ENCODE peak calls at places on chromosomes 3 and 15, in ten cellular contexts. One of them, this sample, is unnamed. For H3K9me3, the result is how much of the 10 kb centered on the place peaks cover.

GRCh38 chr15:68584704-68585573 is 6.1 kb downstream of the CORO2B start:
- DNase-seq in right cardiac atrium: no peak
- DNase-seq in lower lobe of right lung: no peak
- DNase-seq in transverse colon: no peak
- DNase-seq in tibial nerve: no peak
- DNase-seq in NT2/D1: no peak
- DNase-seq in left lung: no peak
- DNase-seq in endodermal cell: no peak
- DNase-seq in heart right ventricle: no peak
- DNase-seq in AG04450: no peak
- DNase-seq in this sample: no peak

GRCh38 chr15:82943176-82943575 is 9.3 kb downstream of the HOMER2 start:
- DNase-seq in right cardiac atrium: no peak
- DNase-seq in lower lobe of right lung: no peak
- DNase-seq in transverse colon: no peak
- DNase-seq in tibial nerve: no peak
- DNase-seq in NT2/D1: no peak
- DNase-seq in left lung: no peak
- DNase-seq in endodermal cell: no peak
- DNase-seq in heart right ventricle: no peak
- DNase-seq in AG04450: no peak
- DNase-seq in this sample: no peak

GRCh38 chr3:120072867-120073525 is 21.3 kb downstream of the GSK3B start:
- DNase-seq in right cardiac atrium: no peak
- DNase-seq in lower lobe of right lung: no peak
- DNase-seq in transverse colon: peak
- DNase-seq in tibial nerve: no peak
- DNase-seq in NT2/D1: no peak
- DNase-seq in left lung: no peak
- DNase-seq in endodermal cell: no peak
- DNase-seq in heart right ventricle: no peak
- DNase-seq in AG04450: no peak
- DNase-seq in this sample: no peak

GRCh38 chr3:38645601-38646000 is 3.9 kb downstream of the SCN5A start:
- DNase-seq in right cardiac atrium: no peak
- DNase-seq in lower lobe of right lung: no peak
- DNase-seq in transverse colon: no peak
- DNase-seq in tibial nerve: no peak
- DNase-seq in NT2/D1: no peak
- DNase-seq in left lung: no peak
- DNase-seq in endodermal cell: peak
- DNase-seq in heart right ventricle: peak
- DNase-seq in AG04450: no peak
- DNase-seq in this sample: no peak

GRCh38 chr3:52238193-52238760 is 681 bp downstream of the TWF2 start:
- DNase-seq in right cardiac atrium: peak
- DNase-seq in lower lobe of right lung: no peak
- DNase-seq in transverse colon: no peak
- DNase-seq in tibial nerve: peak
- DNase-seq in NT2/D1: no peak
- DNase-seq in left lung: peak
- DNase-seq in endodermal cell: no peak
- DNase-seq in heart right ventricle: no peak
- DNase-seq in AG04450: no peak
- DNase-seq in this sample: no peak

GRCh38 chr3:149480326-149481017 is 6.0 kb downstream of the TM4SF4 start:
- DNase-seq in right cardiac atrium: peak
- DNase-seq in lower lobe of right lung: peak
- DNase-seq in transverse colon: peak
- DNase-seq in tibial nerve: peak
- DNase-seq in NT2/D1: peak
- DNase-seq in left lung: peak
- DNase-seq in endodermal cell: peak
- DNase-seq in heart right ventricle: peak
- DNase-seq in AG04450: peak
- DNase-seq in this sample: peak

GRCh38 chr3:45988100-45988761 is 7.4 kb downstream of the FYCO1 start:
- DNase-seq in right cardiac atrium: peak
- DNase-seq in lower lobe of right lung: no peak
- DNase-seq in transverse colon: no peak
- DNase-seq in tibial nerve: no peak
- DNase-seq in NT2/D1: no peak
- DNase-seq in left lung: no peak
- DNase-seq in endodermal cell: no peak
- DNase-seq in heart right ventricle: peak
- DNase-seq in AG04450: no peak
- DNase-seq in this sample: no peak

GRCh38 chr15:97259943-97260342 is 700.6 kb upstream of the ARRDC4 start:
- DNase-seq in right cardiac atrium: no peak
- DNase-seq in lower lobe of right lung: no peak
- DNase-seq in transverse colon: no peak
- DNase-seq in tibial nerve: no peak
- DNase-seq in NT2/D1: peak
- DNase-seq in left lung: no peak
- DNase-seq in endodermal cell: no peak
- DNase-seq in heart right ventricle: no peak
- DNase-seq in AG04450: no peak
- DNase-seq in this sample: no peak

GRCh38 chr15:98842192-98842972 is 165.2 kb downstream of the PGPEP1L start:
- DNase-seq in right cardiac atrium: no peak
- DNase-seq in lower lobe of right lung: no peak
- DNase-seq in transverse colon: no peak
- DNase-seq in tibial nerve: no peak
- DNase-seq in NT2/D1: no peak
- DNase-seq in left lung: no peak
- DNase-seq in endodermal cell: peak
- DNase-seq in heart right ventricle: no peak
- DNase-seq in AG04450: no peak
- DNase-seq in this sample: no peak

GRCh38 chr15:76642671-76643070 is 262.5 kb downstream of the SCAPER start:
- DNase-seq in right cardiac atrium: no peak
- DNase-seq in lower lobe of right lung: no peak
- DNase-seq in transverse colon: no peak
- DNase-seq in tibial nerve: no peak
- DNase-seq in NT2/D1: no peak
- DNase-seq in left lung: no peak
- DNase-seq in endodermal cell: no peak
- DNase-seq in heart right ventricle: no peak
- DNase-seq in AG04450: no peak
- DNase-seq in this sample: no peak

GRCh38 chr3:109275702-109276293 is 40.5 kb downstream of the DPPA2 start:
- DNase-seq in right cardiac atrium: no peak
- DNase-seq in lower lobe of right lung: no peak
- DNase-seq in transverse colon: peak
- DNase-seq in tibial nerve: no peak
- DNase-seq in NT2/D1: peak
- DNase-seq in left lung: no peak
- DNase-seq in endodermal cell: peak
- DNase-seq in heart right ventricle: peak
- DNase-seq in AG04450: peak
- DNase-seq in this sample: peak

GRCh38 chr3:5187920-5188418 is 462 bp downstream of the EDEM1 start:
- DNase-seq in right cardiac atrium: peak
- DNase-seq in lower lobe of right lung: peak
- DNase-seq in transverse colon: peak
- DNase-seq in tibial nerve: no peak
- DNase-seq in NT2/D1: peak
- DNase-seq in left lung: peak
- DNase-seq in endodermal cell: peak
- DNase-seq in heart right ventricle: peak
- DNase-seq in AG04450: no peak
- DNase-seq in this sample: no peak

GRCh38 chr3:132730891-132731580 is 8.8 kb upstream of the NPHP3 start:
- DNase-seq in right cardiac atrium: no peak
- DNase-seq in lower lobe of right lung: no peak
- DNase-seq in transverse colon: no peak
- DNase-seq in tibial nerve: no peak
- DNase-seq in NT2/D1: no peak
- DNase-seq in left lung: no peak
- DNase-seq in endodermal cell: peak
- DNase-seq in heart right ventricle: no peak
- DNase-seq in AG04450: no peak
- DNase-seq in this sample: no peak

GRCh38 chr3:67644827-67645226 is 9.6 kb downstream of the SUCLG2 start:
- DNase-seq in right cardiac atrium: no peak
- DNase-seq in lower lobe of right lung: no peak
- DNase-seq in transverse colon: no peak
- DNase-seq in tibial nerve: no peak
- DNase-seq in NT2/D1: no peak
- DNase-seq in left lung: no peak
- DNase-seq in endodermal cell: no peak
- DNase-seq in heart right ventricle: no peak
- DNase-seq in AG04450: no peak
- DNase-seq in this sample: no peak

GRCh38 chr3:67648229-67648628 is 6.2 kb downstream of the SUCLG2 start:
- DNase-seq in right cardiac atrium: no peak
- DNase-seq in lower lobe of right lung: no peak
- DNase-seq in transverse colon: peak
- DNase-seq in tibial nerve: no peak
- DNase-seq in NT2/D1: no peak
- DNase-seq in left lung: no peak
- DNase-seq in endodermal cell: no peak
- DNase-seq in heart right ventricle: no peak
- DNase-seq in AG04450: no peak
- DNase-seq in this sample: no peak

GRCh38 chr3:67648701-67649100 is 5.7 kb downstream of the SUCLG2 start:
- DNase-seq in right cardiac atrium: no peak
- DNase-seq in lower lobe of right lung: no peak
- DNase-seq in transverse colon: no peak
- DNase-seq in tibial nerve: no peak
- DNase-seq in NT2/D1: no peak
- DNase-seq in left lung: no peak
- DNase-seq in endodermal cell: no peak
- DNase-seq in heart right ventricle: no peak
- DNase-seq in AG04450: no peak
- DNase-seq in this sample: no peak

GRCh38 chr3:67647390-67647878 is 7.0 kb downstream of the SUCLG2 start:
- DNase-seq in right cardiac atrium: no peak
- DNase-seq in lower lobe of right lung: no peak
- DNase-seq in transverse colon: peak
- DNase-seq in tibial nerve: no peak
- DNase-seq in NT2/D1: no peak
- DNase-seq in left lung: peak
- DNase-seq in endodermal cell: no peak
- DNase-seq in heart right ventricle: no peak
- DNase-seq in AG04450: peak
- DNase-seq in this sample: no peak

GRCh38 chr3:67646586-67647234 is 7.7 kb downstream of the SUCLG2 start:
- DNase-seq in right cardiac atrium: no peak
- DNase-seq in lower lobe of right lung: no peak
- DNase-seq in transverse colon: no peak
- DNase-seq in tibial nerve: no peak
- DNase-seq in NT2/D1: no peak
- DNase-seq in left lung: no peak
- DNase-seq in endodermal cell: no peak
- DNase-seq in heart right ventricle: no peak
- DNase-seq in AG04450: no peak
- DNase-seq in this sample: no peak
- H3K4me3 ChIP-seq in right cardiac atrium: no peak
- H3K4me3 ChIP-seq in lower lobe of right lung: no peak
- H3K4me3 ChIP-seq in transverse colon: no peak
- H3K4me3 ChIP-seq in tibial nerve: no peak
- H3K4me3 ChIP-seq in NT2/D1: no peak
- H3K4me3 ChIP-seq in left lung: no peak
- H3K4me3 ChIP-seq in endodermal cell: no peak
- H3K4me3 ChIP-seq in heart right ventricle: no peak
- H3K4me3 ChIP-seq in AG04450: no peak
- H3K4me3 ChIP-seq in this sample: no peak

GRCh38 chr15:25055356-25056068 is 100.7 kb downstream of the SNRPN start:
- DNase-seq in right cardiac atrium: no peak
- DNase-seq in lower lobe of right lung: no peak
- DNase-seq in transverse colon: no peak
- DNase-seq in tibial nerve: no peak
- DNase-seq in NT2/D1: no peak
- DNase-seq in left lung: no peak
- DNase-seq in endodermal cell: peak
- DNase-seq in heart right ventricle: no peak
- DNase-seq in AG04450: no peak
- DNase-seq in this sample: no peak
- H3K9me3 ChIP-seq in right cardiac atrium: half or more
- H3K9me3 ChIP-seq in lower lobe of right lung: half or more
- H3K9me3 ChIP-seq in transverse colon: half or more
- H3K9me3 ChIP-seq in tibial nerve: half or more
- H3K9me3 ChIP-seq in NT2/D1: half or more
- H3K9me3 ChIP-seq in left lung: half or more
- H3K9me3 ChIP-seq in endodermal cell: half or more
- H3K9me3 ChIP-seq in heart right ventricle: half or more
- H3K9me3 ChIP-seq in AG04450: half or more
- H3K9me3 ChIP-seq in this sample: under half

GRCh38 chr15:31215490-31216209 is 111.0 kb upstream of the KLF13 start:
- DNase-seq in right cardiac atrium: peak
- DNase-seq in lower lobe of right lung: peak
- DNase-seq in transverse colon: peak
- DNase-seq in tibial nerve: peak
- DNase-seq in NT2/D1: peak
- DNase-seq in left lung: peak
- DNase-seq in endodermal cell: peak
- DNase-seq in heart right ventricle: peak
- DNase-seq in AG04450: no peak
- DNase-seq in this sample: no peak

GRCh38 chr15:31212956-31213694 is 111.6 kb upstream of the TRPM1 start:
- DNase-seq in right cardiac atrium: peak
- DNase-seq in lower lobe of right lung: no peak
- DNase-seq in transverse colon: no peak
- DNase-seq in tibial nerve: no peak
- DNase-seq in NT2/D1: no peak
- DNase-seq in left lung: peak
- DNase-seq in endodermal cell: no peak
- DNase-seq in heart right ventricle: no peak
- DNase-seq in AG04450: no peak
- DNase-seq in this sample: no peak

GRCh38 chr15:31214158-31214863 is 112.3 kb upstream of the KLF13 start:
- DNase-seq in right cardiac atrium: no peak
- DNase-seq in lower lobe of right lung: no peak
- DNase-seq in transverse colon: no peak
- DNase-seq in tibial nerve: no peak
- DNase-seq in NT2/D1: no peak
- DNase-seq in left lung: no peak
- DNase-seq in endodermal cell: no peak
- DNase-seq in heart right ventricle: no peak
- DNase-seq in AG04450: no peak
- DNase-seq in this sample: no peak

GRCh38 chr15:31216210-31216911 is 110.3 kb upstream of the KLF13 start:
- DNase-seq in right cardiac atrium: peak
- DNase-seq in lower lobe of right lung: peak
- DNase-seq in transverse colon: peak
- DNase-seq in tibial nerve: peak
- DNase-seq in NT2/D1: peak
- DNase-seq in left lung: peak
- DNase-seq in endodermal cell: peak
- DNase-seq in heart right ventricle: peak
- DNase-seq in AG04450: no peak
- DNase-seq in this sample: no peak

GRCh38 chr15:31214864-31215489 is 111.7 kb upstream of the KLF13 start:
- DNase-seq in right cardiac atrium: peak
- DNase-seq in lower lobe of right lung: peak
- DNase-seq in transverse colon: peak
- DNase-seq in tibial nerve: peak
- DNase-seq in NT2/D1: no peak
- DNase-seq in left lung: peak
- DNase-seq in endodermal cell: no peak
- DNase-seq in heart right ventricle: peak
- DNase-seq in AG04450: no peak
- DNase-seq in this sample: no peak
- H3K4me3 ChIP-seq in right cardiac atrium: no peak
- H3K4me3 ChIP-seq in lower lobe of right lung: peak
- H3K4me3 ChIP-seq in transverse colon: peak
- H3K4me3 ChIP-seq in tibial nerve: peak
- H3K4me3 ChIP-seq in NT2/D1: peak
- H3K4me3 ChIP-seq in left lung: peak
- H3K4me3 ChIP-seq in endodermal cell: no peak
- H3K4me3 ChIP-seq in heart right ventricle: peak
- H3K4me3 ChIP-seq in AG04450: no peak
- H3K4me3 ChIP-seq in this sample: no peak

GRCh38 chr15:86865920-86866319 is 786.2 kb downstream of the AGBL1 start:
- DNase-seq in right cardiac atrium: no peak
- DNase-seq in lower lobe of right lung: no peak
- DNase-seq in transverse colon: no peak
- DNase-seq in tibial nerve: no peak
- DNase-seq in NT2/D1: no peak
- DNase-seq in left lung: no peak
- DNase-seq in endodermal cell: no peak
- DNase-seq in heart right ventricle: no peak
- DNase-seq in AG04450: no peak
- DNase-seq in this sample: no peak
- H3K9me3 ChIP-seq in right cardiac atrium: under half
- H3K9me3 ChIP-seq in lower lobe of right lung: under half
- H3K9me3 ChIP-seq in transverse colon: under half
- H3K9me3 ChIP-seq in tibial nerve: under half
- H3K9me3 ChIP-seq in NT2/D1: under half
- H3K9me3 ChIP-seq in left lung: under half
- H3K9me3 ChIP-seq in endodermal cell: under half
- H3K9me3 ChIP-seq in heart right ventricle: under half
- H3K9me3 ChIP-seq in AG04450: under half
- H3K9me3 ChIP-seq in this sample: under half